ENCODE peak calls at places on chromosomes 4 and X, in four cellular contexts. X is memory B cell, F is NCI-H510A treated with DMSO at 0.1 percent for 48 hours, J is mucosa of gallbladder. O is an unnamed sample.

GRCh38 chr4:145487626-145488025 is 6.0 kb downstream of the SMAD1 start:
- DNase-seq in X (no peak), F (no peak), J (no peak), O (peak; percentile 47)

GRCh38 chrX:129925305-129926092 is 19.5 kb downstream of the UTP14A start:
- DNase-seq in X (peak; percentile 70), F (peak; percentile 44), J (peak; percentile 70), O (no peak)

GRCh38 chr4:76670631-76671030 is 227.3 kb downstream of the SOWAHB start:
- DNase-seq in X (no peak), F (no peak), J (no peak), O (no peak)

GRCh38 chr4:137711502-137711901 is 179.2 kb upstream of the PCDH18 start:
- DNase-seq in X (no peak), F (no peak), J (no peak), O (no peak)

GRCh38 chrX:130094712-130095111 is 15.6 kb downstream of the ELF4 start:
- DNase-seq in X (no peak), F (peak; percentile 9), J (no peak), O (no peak)

GRCh38 chr4:75714681-75715080 is 9.7 kb upstream of the USO1 start:
- DNase-seq in X (no peak), F (no peak), J (no peak), O (no peak)

GRCh38 chr4:76830612-76831474 is 67.1 kb downstream of the SOWAHB start:
- DNase-seq in X (no peak), F (peak; percentile 54), J (peak; percentile 80), O (no peak)

GRCh38 chrX:77061533-77061932 is 385.7 kb upstream of the FGF16 start:
- DNase-seq in X (no peak), F (no peak), J (no peak), O (no peak)

GRCh38 chrX:40735318-40736169 is at the start of gene MED14:
- DNase-seq in X (peak; percentile 91), F (peak; percentile 86), J (peak; percentile 90), O (peak; percentile 54)

GRCh38 chrX:54166915-54167314 is 16.1 kb downstream of the FAM120C start:
- DNase-seq in X (no peak), F (no peak), J (no peak), O (no peak)

GRCh38 chr4:14265651-14266050 is 638.1 kb upstream of the BOD1L1 start:
- DNase-seq in X (no peak), F (no peak), J (no peak), O (no peak)

GRCh38 chr4:163701915-163702314 is 207.4 kb downstream of the TMA16 start:
- DNase-seq in X (no peak), F (peak; percentile 3), J (no peak), O (peak; percentile 2)

GRCh38 chr4:174475528-174475927 is 46.8 kb downstream of the HPGD start:
- DNase-seq in X (no peak), F (no peak), J (no peak), O (no peak)

GRCh38 chr4:106370214-106370613 is 1.6 kb upstream of the GIMD1 start:
- DNase-seq in X (no peak), F (no peak), J (no peak), O (no peak)

GRCh38 chr4:186081202-186081807 is 12.3 kb downstream of the TLR3 start:
- DNase-seq in X (no peak), F (no peak), J (no peak), O (no peak)

GRCh38 chr4:121908346-121908745 is 38.1 kb upstream of the BBS7 start:
- DNase-seq in X (no peak), F (no peak), J (no peak), O (no peak)

GRCh38 chr4:186144596-186145569 is 40.4 kb downstream of the FAM149A start:
- DNase-seq in X (no peak), F (no peak), J (peak; percentile 55), O (no peak)

GRCh38 chr4:138266948-138267347 is 24.8 kb upstream of the SLC7A11 start:
- DNase-seq in X (no peak), F (no peak), J (no peak), O (no peak)

GRCh38 chrX:104432321-104432720 is 133.7 kb upstream of the IL1RAPL2 start:
- DNase-seq in X (no peak), F (no peak), J (peak; percentile 13), O (no peak)

GRCh38 chr4:2482693-2483092 is 13.8 kb downstream of the RNF4 start:
- DNase-seq in X (no peak), F (no peak), J (peak; percentile 64), O (no peak)

GRCh38 chr4:16670726-16671125 is 227.7 kb downstream of the LDB2 start:
- DNase-seq in X (no peak), F (no peak), J (no peak), O (no peak)

GRCh38 chrX:77298790-77299189 is 148.4 kb upstream of the FGF16 start:
- DNase-seq in X (no peak), F (no peak), J (no peak), O (no peak)

GRCh38 chr4:183571350-183572076 is 66.7 kb downstream of the ING2 start:
- DNase-seq in X (no peak), F (peak; percentile 79), J (peak; percentile 82), O (no peak)

GRCh38 chr4:2962614-2963184 is 507 bp downstream of the NOP14 start:
- DNase-seq in X (no peak), F (no peak), J (peak; percentile 23), O (no peak)

GRCh38 chr4:76177709-76178108 is 29.5 kb upstream of the NUP54 start:
- DNase-seq in X (no peak), F (no peak), J (no peak), O (no peak)

GRCh38 chr4:7857238-7857701 is 82.4 kb downstream of the AFAP1 start:
- DNase-seq in X (no peak), F (no peak), J (peak; percentile 18), O (no peak)

GRCh38 chrX:44874481-44875184 is 1.6 kb downstream of the KDM6A start:
- DNase-seq in X (no peak), F (peak; percentile 9), J (no peak), O (no peak)

GRCh38 chr4:124526321-124526720 is 186.2 kb downstream of the ANKRD50 start:
- DNase-seq in X (no peak), F (no peak), J (no peak), O (no peak)

GRCh38 chr4:174210952-174211490 is 72.4 kb downstream of the FBXO8 start:
- DNase-seq in X (no peak), F (no peak), J (no peak), O (no peak)

GRCh38 chrX:11435568-11435967 is 142.4 kb downstream of the AMELX start:
- DNase-seq in X (no peak), F (no peak), J (no peak), O (no peak)

GRCh38 chr4:163755013-163755412 is 260.5 kb downstream of the TMA16 start:
- DNase-seq in X (no peak), F (no peak), J (no peak), O (no peak)

GRCh38 chr4:55733874-55734437 is 85.6 kb upstream of the EXOC1L start:
- DNase-seq in X (no peak), F (no peak), J (peak; percentile 90), O (no peak)

GRCh38 chr4:2829933-2830451 is 13.7 kb upstream of the ADD1 start:
- DNase-seq in X (no peak), F (no peak), J (no peak), O (no peak)

GRCh38 chr4:186553717-186554116 is 1.6 kb downstream of the MTNR1A start:
- DNase-seq in X (no peak), F (no peak), J (no peak), O (no peak)

GRCh38 chr4:83558693-83559092 is 22.8 kb downstream of the GPAT3 start:
- DNase-seq in X (no peak), F (no peak), J (no peak), O (no peak)

GRCh38 chr4:5787311-5787710 is 76.3 kb downstream of the EVC start:
- DNase-seq in X (no peak), F (no peak), J (no peak), O (no peak)

GRCh38 chrX:85569691-85570090 is 190.2 kb upstream of the POF1B start:
- DNase-seq in X (no peak), F (no peak), J (no peak), O (no peak)

GRCh38 chr4:57442834-57443291 is 332.7 kb upstream of the IGFBP7 start:
- DNase-seq in X (no peak), F (peak; percentile 87), J (peak; percentile 65), O (no peak)